ENCODE peak calls at places on chromosome 12, in nine cellular contexts. One of them, this sample, is unnamed.

GRCh38 chr12:102300824-102301461 is 103.3 kb upstream of the PMCH start:
- DNase-seq in PC-9: peak
- DNase-seq in HCT116: peak
- DNase-seq in transverse colon: no peak
- DNase-seq in heart left ventricle: no peak
- DNase-seq in tibial artery: no peak
- DNase-seq in osteoblast: peak
- DNase-seq in ovary: no peak
- DNase-seq in Peyer's patch: no peak
- DNase-seq in this sample: no peak

GRCh38 chr12:42273706-42274105 is 35.7 kb upstream of the YAF2 start:
- DNase-seq in heart left ventricle: no peak
- DNase-seq in transverse colon: no peak
- DNase-seq in HCT116: no peak
- DNase-seq in tibial artery: no peak
- DNase-seq in osteoblast: no peak
- DNase-seq in PC-9: no peak
- DNase-seq in ovary: no peak
- DNase-seq in Peyer's patch: no peak
- DNase-seq in this sample: no peak

GRCh38 chr12:32397703-32398102 is 1.7 kb upstream of the FGD4 start:
- DNase-seq in heart left ventricle: no peak
- DNase-seq in Peyer's patch: no peak
- DNase-seq in tibial artery: no peak
- DNase-seq in osteoblast: no peak
- DNase-seq in PC-9: no peak
- DNase-seq in transverse colon: no peak
- DNase-seq in HCT116: no peak
- DNase-seq in ovary: no peak
- DNase-seq in this sample: no peak

GRCh38 chr12:114415525-114415868 is 9.6 kb upstream of the TBX5 start:
- DNase-seq in osteoblast: no peak
- DNase-seq in ovary: no peak
- DNase-seq in Peyer's patch: no peak
- DNase-seq in heart left ventricle: no peak
- DNase-seq in transverse colon: no peak
- DNase-seq in PC-9: no peak
- DNase-seq in HCT116: no peak
- DNase-seq in tibial artery: no peak
- DNase-seq in this sample: no peak

GRCh38 chr12:122866950-122867607 is 28.8 kb downstream of the VPS37B start:
- DNase-seq in osteoblast: peak
- DNase-seq in transverse colon: no peak
- DNase-seq in PC-9: no peak
- DNase-seq in Peyer's patch: no peak
- DNase-seq in HCT116: no peak
- DNase-seq in heart left ventricle: peak
- DNase-seq in ovary: peak
- DNase-seq in tibial artery: peak
- DNase-seq in this sample: no peak

GRCh38 chr12:50734409-50735263 is 29.3 kb upstream of the ATF1 start:
- DNase-seq in tibial artery: no peak
- DNase-seq in Peyer's patch: no peak
- DNase-seq in PC-9: no peak
- DNase-seq in ovary: no peak
- DNase-seq in heart left ventricle: no peak
- DNase-seq in osteoblast: peak
- DNase-seq in HCT116: peak
- DNase-seq in transverse colon: no peak
- DNase-seq in this sample: no peak

GRCh38 chr12:3002636-3003035 is 43.4 kb downstream of the TEAD4 start:
- DNase-seq in Peyer's patch: no peak
- DNase-seq in osteoblast: no peak
- DNase-seq in transverse colon: no peak
- DNase-seq in PC-9: no peak
- DNase-seq in heart left ventricle: no peak
- DNase-seq in ovary: no peak
- DNase-seq in HCT116: no peak
- DNase-seq in tibial artery: no peak
- DNase-seq in this sample: no peak

GRCh38 chr12:11949738-11950403 is 120.9 kb upstream of the BCL2L14 start:
- DNase-seq in PC-9: no peak
- DNase-seq in transverse colon: no peak
- DNase-seq in Peyer's patch: no peak
- DNase-seq in ovary: no peak
- DNase-seq in osteoblast: no peak
- DNase-seq in heart left ventricle: no peak
- DNase-seq in HCT116: no peak
- DNase-seq in tibial artery: no peak
- DNase-seq in this sample: no peak

GRCh38 chr12:57215668-57216013 is 953 bp upstream of the NXPH4 start:
- DNase-seq in tibial artery: no peak
- DNase-seq in Peyer's patch: peak
- DNase-seq in transverse colon: no peak
- DNase-seq in ovary: no peak
- DNase-seq in osteoblast: peak
- DNase-seq in PC-9: no peak
- DNase-seq in heart left ventricle: no peak
- DNase-seq in HCT116: no peak
- DNase-seq in this sample: no peak

GRCh38 chr12:16323010-16323409 is 24.4 kb upstream of the MGST1 start:
- DNase-seq in tibial artery: no peak
- DNase-seq in ovary: no peak
- DNase-seq in osteoblast: no peak
- DNase-seq in heart left ventricle: no peak
- DNase-seq in PC-9: no peak
- DNase-seq in transverse colon: no peak
- DNase-seq in Peyer's patch: no peak
- DNase-seq in HCT116: no peak
- DNase-seq in this sample: no peak

GRCh38 chr12:104524026-104524425 is 67.3 kb downstream of the CHST11 start:
- DNase-seq in PC-9: no peak
- DNase-seq in transverse colon: no peak
- DNase-seq in ovary: no peak
- DNase-seq in heart left ventricle: no peak
- DNase-seq in osteoblast: no peak
- DNase-seq in HCT116: no peak
- DNase-seq in tibial artery: no peak
- DNase-seq in Peyer's patch: no peak
- DNase-seq in this sample: no peak

GRCh38 chr12:132154341-132154761 is 10.1 kb downstream of the NOC4L start:
- DNase-seq in HCT116: no peak
- DNase-seq in heart left ventricle: no peak
- DNase-seq in tibial artery: no peak
- DNase-seq in transverse colon: no peak
- DNase-seq in osteoblast: no peak
- DNase-seq in ovary: no peak
- DNase-seq in PC-9: no peak
- DNase-seq in Peyer's patch: no peak
- DNase-seq in this sample: no peak

GRCh38 chr12:49041881-49042484 is 18.6 kb downstream of the KMT2D start:
- DNase-seq in tibial artery: no peak
- DNase-seq in PC-9: no peak
- DNase-seq in Peyer's patch: no peak
- DNase-seq in HCT116: no peak
- DNase-seq in heart left ventricle: no peak
- DNase-seq in ovary: peak
- DNase-seq in osteoblast: peak
- DNase-seq in transverse colon: no peak
- DNase-seq in this sample: no peak

GRCh38 chr12:107406932-107407331 is 278.7 kb upstream of the PWP1 start:
- DNase-seq in heart left ventricle: no peak
- DNase-seq in tibial artery: no peak
- DNase-seq in transverse colon: no peak
- DNase-seq in Peyer's patch: no peak
- DNase-seq in PC-9: no peak
- DNase-seq in HCT116: no peak
- DNase-seq in ovary: no peak
- DNase-seq in osteoblast: no peak
- DNase-seq in this sample: no peak

GRCh38 chr12:122080149-122081107 is 1.9 kb downstream of the MLXIP start:
- DNase-seq in tibial artery: peak
- DNase-seq in HCT116: no peak
- DNase-seq in PC-9: peak
- DNase-seq in osteoblast: peak
- DNase-seq in ovary: peak
- DNase-seq in heart left ventricle: no peak
- DNase-seq in Peyer's patch: peak
- DNase-seq in transverse colon: peak
- DNase-seq in this sample: no peak

GRCh38 chr12:120979862-120980696 is 1.7 kb downstream of the HNF1A start:
- DNase-seq in tibial artery: no peak
- DNase-seq in ovary: no peak
- DNase-seq in HCT116: no peak
- DNase-seq in heart left ventricle: no peak
- DNase-seq in osteoblast: no peak
- DNase-seq in Peyer's patch: no peak
- DNase-seq in transverse colon: peak
- DNase-seq in PC-9: no peak
- DNase-seq in this sample: no peak

GRCh38 chr12:96289067-96289466 is 94.9 kb downstream of the ELK3 start:
- DNase-seq in PC-9: no peak
- DNase-seq in HCT116: no peak
- DNase-seq in osteoblast: no peak
- DNase-seq in Peyer's patch: no peak
- DNase-seq in tibial artery: no peak
- DNase-seq in transverse colon: no peak
- DNase-seq in heart left ventricle: no peak
- DNase-seq in ovary: no peak
- DNase-seq in this sample: no peak

GRCh38 chr12:46499901-46500300 is 127.3 kb upstream of the SLC38A2 start:
- DNase-seq in transverse colon: no peak
- DNase-seq in osteoblast: no peak
- DNase-seq in tibial artery: no peak
- DNase-seq in ovary: no peak
- DNase-seq in HCT116: no peak
- DNase-seq in Peyer's patch: no peak
- DNase-seq in heart left ventricle: no peak
- DNase-seq in PC-9: no peak
- DNase-seq in this sample: no peak

GRCh38 chr12:95017482-95017881 is 14.0 kb upstream of the NDUFA12 start:
- DNase-seq in tibial artery: no peak
- DNase-seq in osteoblast: no peak
- DNase-seq in transverse colon: no peak
- DNase-seq in Peyer's patch: no peak
- DNase-seq in heart left ventricle: no peak
- DNase-seq in PC-9: no peak
- DNase-seq in ovary: no peak
- DNase-seq in HCT116: no peak
- DNase-seq in this sample: no peak

GRCh38 chr12:54596526-54596946 is 8.1 kb upstream of the PPP1R1A start:
- DNase-seq in ovary: peak
- DNase-seq in osteoblast: peak
- DNase-seq in tibial artery: peak
- DNase-seq in HCT116: peak
- DNase-seq in transverse colon: peak
- DNase-seq in PC-9: no peak
- DNase-seq in Peyer's patch: peak
- DNase-seq in heart left ventricle: no peak
- DNase-seq in this sample: peak

GRCh38 chr12:119682635-119683340 is 14.9 kb downstream of the PRKAB1 start:
- DNase-seq in PC-9: no peak
- DNase-seq in osteoblast: no peak
- DNase-seq in HCT116: no peak
- DNase-seq in ovary: no peak
- DNase-seq in tibial artery: no peak
- DNase-seq in Peyer's patch: no peak
- DNase-seq in heart left ventricle: no peak
- DNase-seq in transverse colon: no peak
- DNase-seq in this sample: no peak
- H3K27ac ChIP-seq in PC-9: no peak
- H3K27ac ChIP-seq in osteoblast: peak
- H3K27ac ChIP-seq in HCT116: no peak
- H3K27ac ChIP-seq in ovary: no peak
- H3K27ac ChIP-seq in tibial artery: no peak
- H3K27ac ChIP-seq in Peyer's patch: peak
- H3K27ac ChIP-seq in heart left ventricle: no peak
- H3K27ac ChIP-seq in transverse colon: peak
- H3K27ac ChIP-seq in this sample: no peak

GRCh38 chr12:18139989-18140596 is 50.1 kb upstream of the RERGL start:
- DNase-seq in tibial artery: no peak
- DNase-seq in HCT116: no peak
- DNase-seq in Peyer's patch: no peak
- DNase-seq in osteoblast: no peak
- DNase-seq in ovary: no peak
- DNase-seq in transverse colon: no peak
- DNase-seq in heart left ventricle: no peak
- DNase-seq in PC-9: no peak
- DNase-seq in this sample: no peak
- TF ChIP-seq CTCF in tibial artery: peak
- TF ChIP-seq CTCF in HCT116: peak
- TF ChIP-seq CTCF in Peyer's patch: peak
- TF ChIP-seq CTCF in osteoblast: peak
- TF ChIP-seq CTCF in ovary: peak
- TF ChIP-seq CTCF in transverse colon: peak
- TF ChIP-seq CTCF in heart left ventricle: peak
- TF ChIP-seq CTCF in PC-9: peak
- TF ChIP-seq CTCF in this sample: peak

DNA sequence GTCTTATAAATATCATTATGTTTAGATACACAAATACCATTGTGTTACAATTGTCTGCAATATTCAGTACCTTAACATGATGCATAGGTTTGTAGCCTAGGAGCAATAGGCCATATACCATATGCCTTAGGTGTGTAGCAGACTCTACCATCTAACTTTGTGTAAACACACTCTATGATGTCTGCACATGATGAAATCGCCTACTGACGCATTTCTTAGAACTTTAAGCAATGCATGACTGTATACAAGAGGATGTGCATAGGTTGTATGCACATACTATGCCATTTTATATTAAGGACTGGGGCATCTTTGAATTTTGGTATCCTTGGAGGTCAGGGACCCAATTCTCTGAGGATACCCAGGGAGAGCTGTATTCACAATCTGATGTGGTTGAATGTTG is 10.1 kb upstream of the BTG1 start:
- DNase-seq in osteoblast: peak
- DNase-seq in tibial artery: no peak
- DNase-seq in Peyer's patch: no peak
- DNase-seq in ovary: no peak
- DNase-seq in transverse colon: no peak
- DNase-seq in HCT116: no peak
- DNase-seq in heart left ventricle: no peak
- DNase-seq in PC-9: no peak
- DNase-seq in this sample: no peak
- H3K27ac ChIP-seq in osteoblast: no peak
- H3K27ac ChIP-seq in tibial artery: no peak
- H3K27ac ChIP-seq in Peyer's patch: peak
- H3K27ac ChIP-seq in ovary: no peak
- H3K27ac ChIP-seq in transverse colon: no peak
- H3K27ac ChIP-seq in HCT116: no peak
- H3K27ac ChIP-seq in heart left ventricle: no peak
- H3K27ac ChIP-seq in PC-9: no peak
- H3K27ac ChIP-seq in this sample: no peak

DNA sequence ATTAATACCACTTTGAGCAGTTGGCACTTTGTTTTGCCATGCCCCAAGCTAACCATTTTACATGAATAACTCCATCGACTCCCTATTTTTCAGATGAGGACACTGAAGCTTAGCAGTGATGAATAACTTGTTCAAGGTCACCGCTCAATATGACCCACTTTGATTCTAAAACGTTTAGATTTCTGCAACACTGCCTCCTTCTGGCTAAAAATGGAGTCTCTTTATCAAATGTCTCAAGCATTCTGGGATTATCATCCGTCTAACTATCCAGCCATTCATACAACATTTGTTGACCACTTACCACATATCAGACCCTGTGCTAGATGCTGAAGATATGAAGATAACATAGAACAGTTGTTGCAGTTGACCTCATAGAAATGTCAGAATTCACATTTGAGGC is 298.0 kb downstream of the PPFIA2 start:
- DNase-seq in osteoblast: no peak
- DNase-seq in PC-9: no peak
- DNase-seq in heart left ventricle: no peak
- DNase-seq in ovary: no peak
- DNase-seq in HCT116: no peak
- DNase-seq in Peyer's patch: no peak
- DNase-seq in transverse colon: no peak
- DNase-seq in tibial artery: no peak
- DNase-seq in this sample: no peak
- TF ChIP-seq CTCF in osteoblast: no peak
- TF ChIP-seq CTCF in PC-9: no peak
- TF ChIP-seq CTCF in heart left ventricle: no peak
- TF ChIP-seq CTCF in ovary: no peak
- TF ChIP-seq CTCF in HCT116: no peak
- TF ChIP-seq CTCF in Peyer's patch: no peak
- TF ChIP-seq CTCF in transverse colon: no peak
- TF ChIP-seq CTCF in tibial artery: no peak
- TF ChIP-seq CTCF in this sample: no peak